ENCODE peak calls at places on chromosomes 4 and X, in five cellular contexts. S is lung microvascular endothelial cell, E is GM06990, A is COR-L47, Y is uterus. O is an unnamed sample.
A peak's percentile ranks its signal among the peaks of the same experiment; 100 is the strongest.

GRCh38 chr4:40651280-40651679 is 21.6 kb upstream of the RBM47 start:
- DNase-seq in S (no peak), E (no peak), A (no peak), Y (no peak), O (no peak)

GRCh38 chr4:148097811-148098210 is 344.4 kb downstream of the NR3C2 start:
- DNase-seq in S (no peak), E (no peak), A (no peak), Y (no peak), O (no peak)

GRCh38 chr4:185726931-185727330 is 85.1 kb downstream of the SORBS2 start:
- DNase-seq in S (peak; percentile 67), E (no peak), A (no peak), Y (no peak), O (no peak)

GRCh38 chr4:189232274-189232673 is 708.4 kb upstream of the FRG1 start:
- DNase-seq in S (no peak), E (no peak), A (no peak), Y (no peak), O (no peak)

GRCh38 chr4:153137677-153138630 is 66.3 kb upstream of the TRIM2 start:
- DNase-seq in S (no peak), E (no peak), A (no peak), Y (no peak), O (no peak)

GRCh38 chr4:1244081-1244977 is 4.6 kb downstream of the CTBP1 start:
- DNase-seq in S (no peak), E (no peak), A (no peak), Y (peak; percentile 52), O (no peak)

GRCh38 chrX:2262679-2263055 is 238.1 kb downstream of the DHRSX start:
- DNase-seq in S (no peak), E (no peak), A (no peak), Y (no peak), O (no peak)

GRCh38 chr4:98608343-98608742 is 50.1 kb downstream of the TSPAN5 start:
- DNase-seq in S (no peak), E (no peak), A (no peak), Y (no peak), O (no peak)

GRCh38 chrX:57596109-57596870 is 4.5 kb downstream of the ZXDB start:
- DNase-seq in S (no peak), E (no peak), A (no peak), Y (no peak), O (no peak)

GRCh38 chr4:8597319-8597718 is 4.8 kb downstream of the CPZ start:
- DNase-seq in S (no peak), E (no peak), A (no peak), Y (no peak), O (no peak)

GRCh38 chrX:149527705-149528104 is 13.1 kb upstream of the EOLA1 start:
- DNase-seq in S (peak; percentile 44), E (no peak), A (no peak), Y (no peak), O (no peak)

GRCh38 chr4:67659065-67659464 is 41.9 kb downstream of the UBA6 start:
- DNase-seq in S (no peak), E (no peak), A (no peak), Y (no peak), O (no peak)

GRCh38 chr4:56655209-56655626 is 25.9 kb downstream of the HOPX start:
- DNase-seq in S (peak; percentile 60), E (no peak), A (peak; percentile 21), Y (peak; percentile 53), O (no peak)

GRCh38 chr4:159071178-159071968 is 31.5 kb upstream of the RAPGEF2 start:
- DNase-seq in S (peak; percentile 81), E (no peak), A (no peak), Y (no peak), O (peak; percentile 32)

GRCh38 chrX:72146527-72146926 is 14.8 kb upstream of the RTL5 start:
- DNase-seq in S (no peak), E (no peak), A (no peak), Y (no peak), O (no peak)

GRCh38 chrX:48899078-48899410 is 1.3 kb downstream of the PQBP1 start:
- DNase-seq in S (no peak), E (no peak), A (no peak), Y (no peak), O (no peak)

GRCh38 chr4:168537556-168537955 is 40.7 kb downstream of the PALLD start:
- DNase-seq in S (no peak), E (no peak), A (no peak), Y (no peak), O (no peak)

GRCh38 chr4:121209171-121209570 is 45.0 kb upstream of the TNIP3 start:
- DNase-seq in S (no peak), E (no peak), A (no peak), Y (no peak), O (no peak)

O was measured in pulmonary artery endothelial cell.